ENCODE peak calls at places on chromosomes 4 and X, in nine cellular contexts. L, Z, Q, K, R, C, T, I and W are unnamed samples.
A peak's percentile ranks its signal among the peaks of the same experiment; 100 is the strongest.

GRCh38 chr4:109406337-109406931 is 27.2 kb upstream of the SEC24B start:
- DNase-seq in R (peak; percentile 27), I (peak; percentile 23), K (no peak), L (peak; percentile 19), C (no peak), T (no peak), Z (peak; percentile 42), Q (no peak), W (no peak)

GRCh38 chr4:77493120-77493767 is 112.4 kb upstream of the CXCL13 start:
- DNase-seq in K (no peak), C (no peak), T (no peak), I (no peak), Z (no peak), L (no peak), Q (no peak), R (no peak), W (no peak)

GRCh38 chrX:50448565-50448964 is 22.1 kb downstream of the DGKK start:
- DNase-seq in Z (no peak), C (no peak), L (no peak), T (no peak), Q (no peak), I (peak; percentile 17), K (no peak), R (peak; percentile 52), W (peak; percentile 8)

GRCh38 chr4:120446051-120446567 is 379.5 kb upstream of the MAD2L1 start:
- DNase-seq in C (no peak), I (no peak), K (no peak), L (no peak), Q (no peak), R (no peak), T (no peak), Z (no peak), W (no peak)

GRCh38 chr4:113446019-113446418 is 315.5 kb downstream of the CAMK2D start:
- DNase-seq in I (peak; percentile 9), R (no peak), C (no peak), K (no peak), Q (no peak), T (no peak), L (no peak), Z (no peak), W (no peak)

GRCh38 chr4:8238061-8238511 is 31.5 kb upstream of the HTRA3 start:
- DNase-seq in L (peak; percentile 56), R (peak; percentile 81), C (peak; percentile 64), Q (no peak), T (no peak), K (no peak), Z (no peak), I (no peak), W (peak; percentile 83)

GRCh38 chrX:9958183-9958582 is 9.0 kb upstream of the CLDN34 start:
- DNase-seq in K (no peak), Q (no peak), L (no peak), I (no peak), T (no peak), Z (no peak), C (no peak), R (no peak), W (no peak)

GRCh38 chr4:52659722-52660261 is 691 bp upstream of the USP46 start:
- DNase-seq in T (peak; percentile 39), R (peak; percentile 71), I (peak; percentile 15), K (peak; percentile 53), Z (peak; percentile 42), L (no peak), Q (no peak), C (no peak), W (peak; percentile 48)

GRCh38 chr4:17997129-17997528 is 24.4 kb downstream of the LCORL start:
- DNase-seq in T (no peak), K (no peak), C (no peak), Z (no peak), I (no peak), L (no peak), R (no peak), Q (no peak), W (no peak)

GRCh38 chrX:153539171-153539978 is 21.9 kb downstream of the ATP2B3 start:
- DNase-seq in T (peak; percentile 53), C (peak; percentile 77), I (peak; percentile 66), R (peak; percentile 68), Z (peak; percentile 80), L (no peak), K (peak; percentile 63), Q (no peak), W (peak; percentile 71)

GRCh38 chr4:103150677-103151076 is 47.5 kb downstream of the CENPE start:
- DNase-seq in Q (no peak), C (no peak), Z (no peak), T (no peak), I (no peak), R (no peak), K (no peak), L (no peak), W (no peak)

GRCh38 chr4:103012085-103012484 is 7.4 kb downstream of the SLC9B1 start:
- DNase-seq in C (no peak), T (no peak), Q (no peak), I (no peak), L (no peak), K (no peak), Z (no peak), R (no peak), W (no peak)

GRCh38 chrX:47221756-47222155 is 3.3 kb downstream of the CDK16 start:
- DNase-seq in I (no peak), C (no peak), Q (no peak), K (no peak), Z (no peak), T (no peak), R (no peak), L (no peak), W (no peak)

GRCh38 chr4:70183168-70183939 is 12.2 kb upstream of the ODAM start:
- DNase-seq in K (no peak), T (no peak), R (peak; percentile 27), Z (peak; percentile 42), C (no peak), Q (no peak), L (peak; percentile 53), I (peak; percentile 23), W (peak; percentile 18)

GRCh38 chrX:140354431-140355120 is 150.3 kb downstream of the SOX3 start:
- DNase-seq in Z (no peak), R (no peak), Q (no peak), T (no peak), L (no peak), K (no peak), I (no peak), C (no peak), W (no peak)

GRCh38 chrX:112259375-112259774 is 176.8 kb upstream of the TRPC5 start:
- DNase-seq in I (no peak), R (no peak), Z (no peak), Q (no peak), L (no peak), T (no peak), C (no peak), K (no peak), W (no peak)

GRCh38 chr4:3423952-3424351 is 17.8 kb upstream of the HGFAC start:
- DNase-seq in Z (no peak), K (no peak), T (no peak), L (no peak), I (no peak), Q (no peak), R (no peak), C (no peak), W (no peak)

GRCh38 chr4:80309301-80310004 is 26.1 kb upstream of the CFAP299 start:
- DNase-seq in Z (no peak), L (no peak), K (no peak), R (no peak), Q (no peak), I (no peak), T (no peak), C (no peak), W (no peak)

GRCh38 chr4:88975925-88976511 is 81.0 kb downstream of the FAM13A start:
- DNase-seq in K (no peak), T (no peak), C (no peak), R (no peak), Q (no peak), L (no peak), I (no peak), Z (no peak), W (no peak)

GRCh38 chrX:16855363-16856075 is 14.6 kb downstream of the RBBP7 start:
- DNase-seq in K (no peak), T (no peak), I (no peak), Q (no peak), L (no peak), R (no peak), C (no peak), Z (no peak), W (no peak)

GRCh38 chrX:71302461-71303213 is 1.1 kb downstream of the ITGB1BP2 start:
- DNase-seq in T (no peak), Q (no peak), C (no peak), I (no peak), L (no peak), K (no peak), Z (no peak), R (no peak), W (no peak)

GRCh38 chr4:185390941-185391340 is 4.8 kb downstream of the LRP2BP start:
- DNase-seq in T (no peak), L (no peak), Q (no peak), I (no peak), Z (no peak), K (no peak), C (no peak), R (no peak), W (no peak)

GRCh38 chrX:68461541-68461940 is 28.2 kb upstream of the OPHN1 start:
- DNase-seq in Z (no peak), K (no peak), I (no peak), C (no peak), T (no peak), R (no peak), Q (no peak), L (no peak), W (no peak)

GRCh38 chr4:143254479-143255216 is 69.9 kb downstream of the USP38 start:
- DNase-seq in I (no peak), T (no peak), Z (no peak), L (no peak), K (no peak), Q (no peak), R (no peak), C (no peak), W (no peak)

GRCh38 chr4:185682236-185682635 is 129.8 kb downstream of the SORBS2 start:
- DNase-seq in Z (no peak), C (no peak), T (no peak), R (no peak), I (no peak), K (no peak), Q (no peak), L (no peak), W (no peak)

GRCh38 chr4:38822748-38823303 is 18.2 kb upstream of the TLR1 start:
- DNase-seq in R (no peak), T (no peak), Z (no peak), L (no peak), Q (no peak), C (no peak), K (no peak), I (no peak), W (no peak)

GRCh38 chr4:105453550-105454201 is 20.2 kb downstream of the PPA2 start:
- DNase-seq in K (no peak), R (no peak), Q (no peak), T (no peak), I (peak; percentile 53), C (no peak), L (no peak), Z (no peak), W (no peak)

GRCh38 chr4:17616283-17616682 is 1.8 kb downstream of the MED28 start:
- DNase-seq in R (no peak), L (no peak), T (no peak), I (no peak), Z (no peak), Q (no peak), K (no peak), C (no peak), W (no peak)

GRCh38 chr4:11404431-11404830 is 24.3 kb downstream of the HS3ST1 start:
- DNase-seq in Z (no peak), C (no peak), L (no peak), R (no peak), T (no peak), K (no peak), I (no peak), Q (no peak), W (no peak)

GRCh38 chr4:141021397-141022194 is 111.7 kb downstream of the RNF150 start:
- DNase-seq in R (no peak), Q (no peak), C (no peak), T (no peak), K (no peak), Z (no peak), L (no peak), I (no peak), W (no peak)

GRCh38 chr4:532588-533317 is 33.7 kb downstream of the PIGG start:
- DNase-seq in I (no peak), K (no peak), R (no peak), C (no peak), L (no peak), T (no peak), Z (no peak), Q (no peak), W (no peak)